ENCODE peak calls at places on chromosomes 1 and 21, in seven cellular contexts. A, H, J, V, K, T and W are unnamed samples.

GRCh38 chr1:28326505-28326904 is 2.3 kb upstream of the MED18 start:
- DNase-seq in V (no peak), H (no peak), T (no peak), K (no peak), A (no peak), J (no peak), W (no peak)

GRCh38 chr1:236163460-236164153 is 21.3 kb downstream of the GPR137B start:
- DNase-seq in J (no peak), T (no peak), A (no peak), K (no peak), H (no peak), V (no peak), W (peak; percentile 61)

GRCh38 chr1:183070923-183071618 is 47.9 kb downstream of the LAMC1 start:
- DNase-seq in T (no peak), A (no peak), H (peak; percentile 82), J (no peak), K (peak; percentile 90), V (no peak), W (no peak)

GRCh38 chr1:60223370-60223652 is 149.7 kb upstream of the C1orf87 start:
- DNase-seq in A (no peak), J (no peak), T (no peak), H (no peak), K (no peak), V (no peak), W (no peak)

GRCh38 chr1:112744019-112744578 is 29.0 kb upstream of the PPM1J start:
- DNase-seq in A (peak; percentile 86), K (peak; percentile 44), J (no peak), T (no peak), V (no peak), H (no peak), W (no peak)

GRCh38 chr1:225881081-225882007 is 836 bp downstream of the TMEM63A start:
- DNase-seq in V (peak; percentile 58), J (peak; percentile 72), H (peak; percentile 28), A (peak; percentile 83), K (peak; percentile 50), T (peak; percentile 63), W (peak; percentile 85)

GRCh38 chr1:167512262-167512661 is 6.1 kb downstream of the CD247 start:
- DNase-seq in K (no peak), A (no peak), J (no peak), T (no peak), V (no peak), H (no peak), W (no peak)

GRCh38 chr21:33155457-33155856 is 74.3 kb upstream of the IFNAR2 start:
- DNase-seq in T (no peak), V (no peak), K (no peak), A (no peak), J (no peak), H (no peak), W (no peak)

GRCh38 chr21:44263221-44263671 is 1.5 kb upstream of the DNMT3L start:
- DNase-seq in H (no peak), A (peak; percentile 94), J (no peak), V (no peak), K (no peak), T (no peak), W (no peak)

GRCh38 chr1:248872752-248873408 is 14.0 kb upstream of the ZNF692 start:
- DNase-seq in J (peak; percentile 45), V (no peak), T (peak; percentile 60), H (peak; percentile 72), K (peak; percentile 90), A (peak; percentile 93), W (peak; percentile 81)

GRCh38 chr1:1119272-1119890 is 3.5 kb upstream of the C1orf159 start:
- DNase-seq in J (no peak), A (no peak), T (no peak), K (no peak), V (no peak), H (no peak), W (peak; percentile 61)

GRCh38 chr1:44661786-44662682 is 12.2 kb downstream of the TMEM53 start:
- DNase-seq in T (no peak), A (no peak), H (no peak), K (no peak), V (no peak), J (no peak), W (no peak)

GRCh38 chr1:6889875-6890480 is 104.7 kb downstream of the CAMTA1 start:
- DNase-seq in A (peak; percentile 84), V (peak; percentile 12), T (no peak), H (peak; percentile 44), J (peak; percentile 48), K (peak; percentile 65), W (no peak)

GRCh38 chr1:160357286-160358002 is 9.4 kb upstream of the NHLH1 start:
- DNase-seq in T (no peak), V (no peak), J (no peak), H (no peak), A (no peak), K (no peak), W (no peak)

GRCh38 chr1:113453771-113454083 is 63.4 kb downstream of the MAGI3 start:
- DNase-seq in T (no peak), H (no peak), J (no peak), A (no peak), K (no peak), V (no peak), W (no peak)

GRCh38 chr1:223153177-223154119 is 10.4 kb upstream of the TLR5 start:
- DNase-seq in V (no peak), A (peak; percentile 57), J (no peak), H (no peak), K (peak; percentile 21), T (no peak), W (no peak)

GRCh38 chr1:14737561-14738094 is 139.1 kb downstream of the KAZN start:
- DNase-seq in H (no peak), V (no peak), A (no peak), J (no peak), T (no peak), K (no peak), W (no peak)

GRCh38 chr1:66132324-66132723 is 339.6 kb downstream of the PDE4B start:
- DNase-seq in K (no peak), A (no peak), V (no peak), H (no peak), J (no peak), T (no peak), W (no peak)

GRCh38 chr1:2644591-2645101 is 11.8 kb upstream of the MMEL1 start:
- DNase-seq in V (no peak), J (no peak), A (no peak), K (no peak), H (no peak), T (no peak), W (peak; percentile 62)

GRCh38 chr21:28159396-28159795 is 833.3 kb downstream of the LTN1 start:
- DNase-seq in J (no peak), T (no peak), V (no peak), K (peak; percentile 31), A (no peak), H (no peak), W (no peak)
- H3K9me3 ChIP-seq in J (no peaks in the 10 kb centered on the region), T (no peaks in the 10 kb centered on the region), V (no peaks in the 10 kb centered on the region), K (no peaks in the 10 kb centered on the region), A (no peaks in the 10 kb centered on the region), H (no peaks in the 10 kb centered on the region), W (no peaks in the 10 kb centered on the region)

DNA sequence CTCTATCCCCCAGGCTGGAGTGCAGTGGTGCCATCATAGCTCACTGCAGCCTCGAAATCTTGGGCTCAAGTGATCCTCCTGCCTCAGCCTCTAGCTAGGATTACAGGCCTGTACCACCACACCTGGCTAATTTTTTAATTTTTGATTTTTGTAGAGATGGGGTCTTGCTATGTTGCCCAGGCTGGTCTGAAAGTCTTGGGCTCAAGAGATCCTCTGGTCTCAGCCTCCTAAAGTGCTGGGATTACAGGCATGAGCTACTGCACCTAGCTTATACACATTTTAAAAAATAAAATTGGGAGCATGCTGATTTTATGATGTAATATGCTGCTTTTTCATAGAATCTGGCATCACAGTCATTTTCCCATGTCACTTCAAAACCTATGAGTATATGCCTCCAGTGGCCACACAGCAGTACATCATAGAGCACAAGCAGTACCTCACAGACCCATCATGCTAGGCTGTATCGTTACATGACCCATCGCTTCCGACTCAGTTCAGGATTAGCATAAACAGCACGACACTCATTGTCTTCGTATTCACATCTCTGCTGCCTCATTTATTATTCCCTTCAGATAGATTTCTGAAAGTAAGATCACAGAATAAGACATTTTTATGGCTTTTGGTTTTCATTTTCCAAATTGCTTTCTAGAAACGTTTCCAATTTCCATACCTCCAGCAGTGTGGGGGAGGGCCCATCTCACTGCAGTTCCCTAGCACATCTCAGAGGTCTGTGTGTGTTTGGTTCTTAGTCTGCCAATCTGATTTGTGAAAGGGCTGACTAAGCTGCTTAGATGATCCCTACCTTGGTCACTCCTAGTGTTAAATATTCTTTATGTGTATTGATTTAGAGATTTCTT is 36.0 kb upstream of the CCSAP start:
- DNase-seq in J (no peak), T (no peak), A (no peak), V (no peak), H (no peak), K (no peak), W (no peak)
- H3K27ac ChIP-seq in J (no peak overlapping the region), T (no peak overlapping the region), A (no peak overlapping the region), V (no peak overlapping the region), H (no peak overlapping the region), K (no peak overlapping the region), W (no peak overlapping the region)

GRCh38 chr1:33005117-33005811 is 31.4 kb downstream of the AK2 start:
- DNase-seq in V (no peak), T (no peak), H (peak; percentile 55), A (no peak), J (no peak), K (peak; percentile 28), W (no peak)

GRCh38 chr1:33004628-33005027 is 32.1 kb downstream of the AK2 start:
- DNase-seq in A (no peak), V (no peak), H (peak; percentile 99), K (peak; percentile 34), J (no peak), T (no peak), W (no peak)

GRCh38 chr1:33002006-33002405 is 34.7 kb downstream of the AK2 start:
- DNase-seq in V (no peak), A (no peak), H (no peak), T (no peak), K (no peak), J (no peak), W (no peak)

GRCh38 chr1:33005812-33006465 is 30.7 kb downstream of the AK2 start:
- DNase-seq in J (no peak), T (no peak), K (no peak), H (no peak), A (peak; percentile 63), V (no peak), W (no peak)

DNA sequence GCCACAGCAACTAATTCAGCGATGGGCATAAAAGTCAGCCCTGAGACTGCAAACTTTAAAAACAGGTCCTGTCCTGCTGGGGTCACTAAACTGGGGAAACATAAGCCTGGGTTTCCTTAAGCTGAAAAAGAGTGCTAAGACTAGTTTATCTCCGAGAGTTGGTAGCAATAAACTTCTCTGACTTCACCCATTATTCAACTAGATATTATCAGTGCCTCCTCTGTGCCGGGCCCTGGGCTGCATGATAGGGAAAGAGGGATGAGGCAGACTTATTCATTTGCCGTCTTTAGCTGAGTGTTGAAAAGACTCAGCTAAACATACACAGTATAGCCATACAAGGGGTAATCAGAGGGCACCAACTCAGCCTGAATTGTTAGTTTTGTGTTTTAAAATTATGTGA is 33.0 kb downstream of the AK2 start:
- DNase-seq in K (no peak), T (no peak), J (no peak), V (no peak), A (no peak), H (no peak), W (no peak)
- H3K4me1 ChIP-seq in K (peaks cover 8% of the 10 kb centered on the region), T (peaks cover 20% of the 10 kb centered on the region), J (peaks cover 8% of the 10 kb centered on the region), V (no peaks in the 10 kb centered on the region), A (peaks cover 31% of the 10 kb centered on the region), H (peaks cover 55% of the 10 kb centered on the region), W (peaks cover 46% of the 10 kb centered on the region)

DNA sequence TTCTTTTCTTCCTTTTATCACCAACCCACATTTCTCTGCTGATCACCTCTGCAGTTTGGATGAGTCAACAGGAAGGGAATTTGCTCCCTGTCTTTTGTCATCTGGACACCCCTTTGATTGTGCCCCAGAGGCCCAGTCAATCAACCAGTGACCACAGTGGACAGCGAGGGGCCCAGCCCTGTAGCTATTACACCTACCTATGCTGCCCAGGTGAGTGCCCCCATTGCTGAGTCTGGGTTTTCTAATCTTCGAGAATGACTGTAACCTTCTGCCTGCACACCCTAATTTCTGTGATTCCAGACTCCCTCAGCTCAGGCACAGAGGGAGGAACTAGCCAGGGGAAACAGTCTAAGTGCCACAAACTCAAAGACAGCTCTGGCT is 310.9 kb downstream of the AJAP1 start:
- DNase-seq in T (no peak), A (peak; percentile 55), J (no peak), V (no peak), K (no peak), H (no peak), W (peak; percentile 12)
- H3K9me3 ChIP-seq in T (no peaks in the 10 kb centered on the region), A (no peaks in the 10 kb centered on the region), J (no peaks in the 10 kb centered on the region), V (no peaks in the 10 kb centered on the region), K (no peaks in the 10 kb centered on the region), H (peaks cover 7% of the 10 kb centered on the region), W (no peaks in the 10 kb centered on the region)